ENCODE peak calls at places on chromosome 11, in nine cellular contexts. T is MV-4-11; A is naive thymus-derived CD4-positive, alpha-beta T cell; H is cardiac fibroblast; P is germinal center; O is Peyer's patch; N is stomach; D is adrenal gland; E is fibroblast of gingiva. L is an unnamed sample.

GRCh38 chr11:46905806-46906205 is 12.5 kb downstream of the LRP4 start:
- DNase-seq in O (no peak), D (no peak), H (no peak), A (no peak), P (no peak), N (no peak), E (no peak), T (no peak), L (no peak)

GRCh38 chr11:76732643-76733042 is 50.5 kb upstream of the TSKU start:
- DNase-seq in D (no peak), N (no peak), A (no peak), H (no peak), O (no peak), P (no peak), E (no peak), T (peak), L (no peak)

GRCh38 chr11:44609028-44609782 is 43.7 kb downstream of the CD82 start:
- DNase-seq in D (no peak), P (peak), T (no peak), A (no peak), O (no peak), E (no peak), H (no peak), N (no peak), L (no peak)

GRCh38 chr11:12269446-12270214 is 107.7 kb upstream of the PARVA start:
- DNase-seq in E (no peak), H (no peak), O (peak), T (no peak), N (peak), P (no peak), D (no peak), A (no peak), L (no peak)

GRCh38 chr11:131146817-131147490 is 223.5 kb upstream of the NTM start:
- DNase-seq in T (no peak), P (no peak), H (no peak), D (no peak), E (no peak), O (no peak), A (no peak), N (no peak), L (peak)

GRCh38 chr11:19985106-19985505 is 175.2 kb downstream of the DBX1 start:
- DNase-seq in T (no peak), O (no peak), P (no peak), N (no peak), D (no peak), A (no peak), E (no peak), H (no peak), L (no peak)

GRCh38 chr11:129866328-129866727 is 29.1 kb downstream of the NFRKB start:
- DNase-seq in A (no peak), H (no peak), E (no peak), P (no peak), T (no peak), N (no peak), D (no peak), O (no peak), L (no peak)

GRCh38 chr11:17386331-17387084 is 2.0 kb downstream of the KCNJ11 start:
- DNase-seq in P (peak), N (peak), E (no peak), H (peak), T (peak), D (peak), A (no peak), O (peak), L (peak)

GRCh38 chr11:6850526-6850925 is 5.0 kb downstream of the OR10A5 start:
- DNase-seq in D (no peak), P (no peak), T (peak), H (no peak), E (no peak), A (no peak), O (no peak), N (no peak), L (no peak)

GRCh38 chr11:9001736-9002135 is 2.1 kb downstream of the NRIP3 start:
- DNase-seq in N (no peak), O (no peak), A (no peak), D (no peak), E (no peak), P (no peak), H (peak), T (peak), L (peak)

GRCh38 chr11:31711137-31711536 is 100.0 kb downstream of the PAX6 start:
- DNase-seq in P (no peak), D (no peak), O (no peak), N (no peak), H (no peak), T (no peak), A (no peak), E (no peak), L (no peak)

GRCh38 chr11:125079151-125079877 is 16.2 kb downstream of the SLC37A2 start:
- DNase-seq in H (no peak), P (no peak), T (peak), O (no peak), D (no peak), N (no peak), E (no peak), A (no peak), L (no peak)

GRCh38 chr11:111659201-111659600 is 57.0 kb downstream of the SIK2 start:
- DNase-seq in A (no peak), D (no peak), P (no peak), E (no peak), T (no peak), H (no peak), N (no peak), O (no peak), L (no peak)

GRCh38 chr11:114377612-114378267 is 22.6 kb downstream of the C11orf71 start:
- DNase-seq in T (no peak), H (peak), O (no peak), D (no peak), P (no peak), A (no peak), E (peak), N (no peak), L (peak)

GRCh38 chr11:35803115-35803514 is 140.5 kb downstream of the TRIM44 start:
- DNase-seq in O (no peak), P (no peak), N (no peak), E (no peak), H (no peak), T (no peak), D (no peak), A (no peak), L (no peak)

GRCh38 chr11:95487391-95487790 is 256.4 kb upstream of the SESN3 start:
- DNase-seq in N (no peak), E (no peak), H (no peak), O (no peak), D (no peak), P (peak), A (no peak), T (no peak), L (no peak)

GRCh38 chr11:18527512-18527911 is 770 bp upstream of the TSG101 start:
- DNase-seq in H (peak), A (no peak), D (no peak), O (no peak), P (no peak), N (no peak), E (peak), T (peak), L (peak)

GRCh38 chr11:1481483-1481825 is 5.1 kb downstream of the MOB2 start:
- DNase-seq in P (no peak), O (no peak), H (no peak), T (no peak), E (no peak), A (no peak), N (no peak), D (no peak), L (no peak)

GRCh38 chr11:28708075-28708474 is 599.9 kb downstream of the METTL15 start:
- DNase-seq in H (no peak), E (no peak), N (no peak), D (no peak), A (no peak), O (no peak), T (no peak), P (no peak), L (no peak)

GRCh38 chr11:35804446-35805040 is 139.3 kb upstream of the LDLRAD3 start:
- DNase-seq in D (no peak), A (no peak), T (no peak), H (no peak), E (no peak), N (no peak), O (no peak), P (no peak), L (no peak)

GRCh38 chr11:9533736-9534473 is 39.6 kb upstream of the WEE1 start:
- DNase-seq in T (no peak), E (no peak), H (no peak), A (no peak), O (no peak), N (no peak), D (no peak), P (no peak), L (no peak)

GRCh38 chr11:34749666-34750659 is 129.1 kb downstream of the EHF start:
- DNase-seq in A (no peak), E (peak), N (peak), T (peak), P (no peak), D (peak), O (no peak), H (peak), L (peak)

GRCh38 chr11:77400306-77400705 is 73.6 kb downstream of the PAK1 start:
- DNase-seq in H (no peak), O (no peak), E (no peak), T (no peak), A (no peak), D (no peak), P (no peak), N (no peak), L (no peak)

GRCh38 chr11:111823629-111824028 is 47.8 kb downstream of the ALG9 start:
- DNase-seq in T (no peak), H (no peak), P (no peak), A (no peak), O (no peak), N (no peak), E (no peak), D (no peak), L (no peak)

L was measured in AG08396.